ENCODE peak calls at places on chromosomes 16 and 17, in five cellular contexts. V is colonic mucosa, S is fibroblast of lung, Y is Karpas-422, W is IMR-90. L is an unnamed sample. For H3K27me3, the result is how much of the 10 kb centered on the place peaks cover.

GRCh38 chr16:48161906-48162305 is 6.1 kb upstream of the ABCC12 start:
- DNase-seq in V (no peak), S (no peak), Y (peak), W (no peak), L (no peak)

GRCh38 chr17:77611791-77612466 is 346.6 kb upstream of the TNRC6C start:
- DNase-seq in V (no peak), S (no peak), Y (no peak), W (no peak), L (no peak)

GRCh38 chr16:588639-588888 is 1.3 kb upstream of the RAB40C start:
- DNase-seq in V (no peak), S (peak), Y (peak), W (peak), L (no peak)

GRCh38 chr16:23119570-23119969 is 29.7 kb downstream of the USP31 start:
- DNase-seq in V (no peak), S (peak), Y (no peak), W (peak), L (no peak)

GRCh38 chr17:68591583-68591982 is 9.6 kb downstream of the FAM20A start:
- DNase-seq in V (no peak), S (no peak), Y (no peak), W (no peak), L (no peak)

GRCh38 chr16:84618428-84619102 is 687 bp upstream of the COTL1 start:
- DNase-seq in V (no peak), S (peak), Y (peak), W (peak), L (peak)

GRCh38 chr16:74224828-74225227 is 71.8 kb upstream of the PSMD7 start:
- DNase-seq in V (no peak), S (peak), Y (no peak), W (peak), L (no peak)

GRCh38 chr17:79413591-79413990 is 197.3 kb downstream of the RBFOX3 start:
- DNase-seq in V (no peak), S (no peak), Y (no peak), W (no peak), L (no peak)

GRCh38 chr17:30405161-30405560 is 26.4 kb downstream of the CPD start:
- DNase-seq in V (no peak), S (peak), Y (no peak), W (no peak), L (no peak)

GRCh38 chr16:31382485-31383161 is 10.5 kb upstream of the ITGAD start:
- DNase-seq in V (peak), S (peak), Y (peak), W (peak), L (peak)

GRCh38 chr17:19304209-19304608 is 58.3 kb downstream of the B9D1 start:
- DNase-seq in V (peak), S (peak), Y (peak), W (peak), L (no peak)

GRCh38 chr17:53344778-53345177 is 477.9 kb upstream of the KIF2B start:
- DNase-seq in V (peak), S (no peak), Y (no peak), W (no peak), L (no peak)

GRCh38 chr16:83501481-83501880 is 306.3 kb upstream of the HSBP1 start:
- DNase-seq in V (no peak), S (no peak), Y (peak), W (no peak), L (no peak)

GRCh38 chr17:29677139-29677834 is 54.6 kb upstream of the CORO6 start:
- DNase-seq in V (no peak), S (no peak), Y (no peak), W (no peak), L (no peak)

GRCh38 chr16:49458221-49458620 is 84.6 kb downstream of the C16orf78 start:
- DNase-seq in V (peak), S (no peak), Y (no peak), W (no peak), L (no peak)

GRCh38 chr17:37191219-37191618 is 184.6 kb upstream of the C17orf78 start:
- DNase-seq in V (no peak), S (peak), Y (no peak), W (peak), L (no peak)

GRCh38 chr16:90081606-90081970 is 4.5 kb upstream of the PRDM7 start:
- DNase-seq in V (no peak), S (no peak), Y (no peak), W (no peak), L (no peak)

GRCh38 chr17:9839433-9839832 is 13.7 kb downstream of the GLP2R start:
- DNase-seq in V (no peak), S (peak), Y (no peak), W (peak), L (no peak)

GRCh38 chr16:10609410-10609774 is 29.0 kb upstream of the EMP2 start:
- DNase-seq in V (no peak), S (peak), Y (no peak), W (peak), L (no peak)

GRCh38 chr17:34254651-34255380 is at the start of gene CCL2:
- DNase-seq in V (peak), S (peak), Y (no peak), W (peak), L (peak)

GRCh38 chr16:31177136-31177535 is 2.8 kb upstream of the FUS start:
- DNase-seq in V (no peak), S (peak), Y (peak), W (peak), L (no peak)

GRCh38 chr16:19868421-19868820 is 16.2 kb downstream of the GPRC5B start:
- DNase-seq in V (no peak), S (no peak), Y (no peak), W (no peak), L (no peak)

GRCh38 chr16:1953734-1954133 is 755 bp downstream of the RPL3L start:
- DNase-seq in V (no peak), S (no peak), Y (no peak), W (no peak), L (no peak)

GRCh38 chr16:56316545-56316944 is 108.8 kb downstream of the AMFR start:
- DNase-seq in V (no peak), S (no peak), Y (no peak), W (no peak), L (no peak)

GRCh38 chr17:50090971-50091950 is 3.9 kb upstream of the PDK2 start:
- DNase-seq in V (no peak), S (no peak), Y (no peak), W (no peak), L (no peak)

GRCh38 chr17:57370051-57370581 is 113.8 kb downstream of the MSI2 start:
- DNase-seq in V (no peak), S (peak), Y (no peak), W (peak), L (no peak)

GRCh38 chr16:59886021-59886420 is 1151.9 kb upstream of the GOT2 start:
- DNase-seq in V (no peak), S (peak), Y (no peak), W (peak), L (no peak)

GRCh38 chr16:6146874-6147425 is 1049.4 kb upstream of the EEF2KMT start:
- DNase-seq in V (no peak), S (no peak), Y (peak), W (no peak), L (peak)

GRCh38 chr17:79573196-79573929 is 37.5 kb downstream of the RBFOX3 start:
- DNase-seq in V (no peak), S (peak), Y (no peak), W (no peak), L (no peak)

GRCh38 chr17:28725166-28725659 is 820 bp downstream of the TLCD1 start:
- DNase-seq in V (peak), S (peak), Y (peak), W (peak), L (no peak)

GRCh38 chr17:76614912-76615617 is 28.5 kb downstream of the ST6GALNAC1 start:
- DNase-seq in V (no peak), S (no peak), Y (no peak), W (no peak), L (no peak)

GRCh38 chr16:48250520-48251278 is 3.4 kb upstream of the ABCC11 start:
- DNase-seq in V (no peak), S (no peak), Y (no peak), W (no peak), L (no peak)

GRCh38 chr17:21301593-21302550 is 17.4 kb downstream of the MAP2K3 start:
- DNase-seq in V (no peak), S (no peak), Y (no peak), W (no peak), L (no peak)

GRCh38 chr16:53372942-53373871 is 61.1 kb upstream of the RBL2 start:
- DNase-seq in V (peak), S (no peak), Y (no peak), W (no peak), L (peak)

GRCh38 chr16:69798466-69798865 is 36.3 kb downstream of the WWP2 start:
- DNase-seq in V (no peak), S (peak), Y (no peak), W (peak), L (no peak)

GRCh38 chr17:9566067-9566466 is 9.6 kb downstream of the STX8 start:
- DNase-seq in V (no peak), S (peak), Y (no peak), W (no peak), L (no peak)

GRCh38 chr17:48544356-48545021 is 420 bp downstream of the HOXB2 start:
- DNase-seq in V (peak), S (peak), Y (no peak), W (peak), L (no peak)

GRCh38 chr16:74626741-74627416 is 20.0 kb upstream of the GLG1 start:
- DNase-seq in V (no peak), S (peak), Y (no peak), W (peak), L (no peak)

GRCh38 chr16:25140459-25140858 is 28.9 kb downstream of the LCMT1 start:
- DNase-seq in V (no peak), S (peak), Y (no peak), W (peak), L (no peak)

DNA sequence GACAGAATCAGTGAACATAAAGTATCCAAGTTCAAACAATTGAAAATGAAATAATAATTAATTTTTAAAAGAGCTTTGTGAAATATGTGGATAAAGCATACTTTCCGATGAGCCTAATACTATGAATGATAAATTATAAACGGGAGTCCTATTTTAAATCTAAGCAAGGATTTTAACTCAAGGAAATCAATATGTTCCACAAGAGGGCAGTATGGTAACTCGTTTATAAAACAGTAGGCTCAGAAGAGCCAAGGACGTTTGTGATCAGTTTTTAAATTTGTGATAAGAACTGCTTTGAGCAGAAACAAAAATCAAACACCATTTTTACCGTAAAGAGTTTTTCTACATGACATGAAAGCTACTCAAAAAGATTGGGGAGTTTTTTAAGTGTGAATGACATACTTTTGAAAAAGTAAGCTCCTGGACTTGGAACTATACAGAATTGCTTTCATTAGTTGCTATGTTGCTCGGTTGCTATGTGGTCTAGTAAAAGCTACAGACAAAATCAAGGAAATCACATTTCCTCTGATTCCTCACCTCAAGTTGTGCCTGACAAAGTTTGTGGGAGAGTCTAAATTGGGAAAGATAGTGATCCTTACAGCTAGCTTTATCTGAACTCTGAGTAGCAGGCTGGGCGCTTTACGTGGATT is 11.8 kb upstream of the TEKT1 start:
- DNase-seq in V (no peak), S (peak), Y (peak), W (peak), L (peak)
- H3K9ac ChIP-seq in V (no peak), S (no peak), Y (no peak), W (no peak), L (no peak)

GRCh38 chr17:35429702-35430101 is 2.6 kb downstream of the SLFN12 start:
- DNase-seq in V (no peak), S (no peak), Y (no peak), W (no peak), L (no peak)

GRCh38 chr17:35428229-35428628 is 4.1 kb downstream of the SLFN12 start:
- DNase-seq in V (no peak), S (no peak), Y (no peak), W (no peak), L (no peak)

GRCh38 chr17:35433075-35433894 is 985 bp upstream of the SLFN12 start:
- DNase-seq in V (peak), S (peak), Y (no peak), W (peak), L (peak)

GRCh38 chr17:35432176-35433074 is at the start of gene SLFN12:
- DNase-seq in V (peak), S (peak), Y (no peak), W (peak), L (no peak)
- H3K27me3 ChIP-seq in V (under half), S (under half), Y (under half), W (under half), L (under half)

DNA sequence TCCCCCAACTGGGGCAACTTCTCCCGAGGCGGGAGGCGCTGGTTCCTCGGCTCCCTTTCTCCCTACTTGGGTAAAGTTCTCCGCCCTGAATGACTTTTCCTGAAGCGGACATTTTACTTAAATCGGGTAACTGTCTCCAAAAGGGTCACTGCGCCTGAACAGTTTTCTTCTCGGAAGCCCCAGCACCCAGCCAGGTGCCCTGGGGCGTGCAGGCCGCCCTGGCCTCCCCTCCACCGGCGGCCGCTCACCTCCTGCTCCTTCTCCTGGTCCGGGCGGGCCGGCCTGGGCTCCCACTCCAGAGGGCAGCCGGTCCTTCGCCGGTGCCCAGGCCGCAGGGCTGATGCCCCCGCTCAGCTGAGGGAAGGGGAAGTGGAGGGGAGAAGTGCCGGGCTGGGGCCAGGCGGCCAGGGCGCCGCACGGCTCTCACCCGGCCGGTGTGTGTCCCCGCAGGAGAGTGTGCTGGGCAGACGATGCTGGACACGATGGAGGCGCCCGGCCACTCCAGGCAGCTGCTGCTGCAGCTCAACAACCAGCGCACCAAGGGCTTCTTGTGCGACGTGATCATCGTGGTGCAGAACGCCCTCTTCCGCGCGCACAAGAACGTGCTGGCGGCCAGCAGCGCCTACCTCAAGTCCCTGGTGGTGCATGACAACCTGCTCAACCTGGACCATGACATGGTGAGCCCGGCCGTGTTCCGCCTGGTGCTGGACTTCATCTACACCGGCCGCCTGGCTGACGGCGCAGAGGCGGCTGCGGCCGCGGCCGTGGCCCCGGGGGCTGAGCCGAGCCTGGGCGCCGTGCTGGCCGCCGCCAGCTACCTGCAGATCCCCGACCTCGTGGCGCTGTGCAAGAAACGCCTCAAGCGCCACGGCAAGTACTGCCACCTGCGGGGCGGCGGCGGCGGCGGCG is 1.6 kb downstream of the HIC1 start:
- DNase-seq in V (no peak), S (peak), Y (peak), W (peak), L (no peak)
- H3K9ac ChIP-seq in V (peak), S (peak), Y (peak), W (peak), L (peak)

DNA sequence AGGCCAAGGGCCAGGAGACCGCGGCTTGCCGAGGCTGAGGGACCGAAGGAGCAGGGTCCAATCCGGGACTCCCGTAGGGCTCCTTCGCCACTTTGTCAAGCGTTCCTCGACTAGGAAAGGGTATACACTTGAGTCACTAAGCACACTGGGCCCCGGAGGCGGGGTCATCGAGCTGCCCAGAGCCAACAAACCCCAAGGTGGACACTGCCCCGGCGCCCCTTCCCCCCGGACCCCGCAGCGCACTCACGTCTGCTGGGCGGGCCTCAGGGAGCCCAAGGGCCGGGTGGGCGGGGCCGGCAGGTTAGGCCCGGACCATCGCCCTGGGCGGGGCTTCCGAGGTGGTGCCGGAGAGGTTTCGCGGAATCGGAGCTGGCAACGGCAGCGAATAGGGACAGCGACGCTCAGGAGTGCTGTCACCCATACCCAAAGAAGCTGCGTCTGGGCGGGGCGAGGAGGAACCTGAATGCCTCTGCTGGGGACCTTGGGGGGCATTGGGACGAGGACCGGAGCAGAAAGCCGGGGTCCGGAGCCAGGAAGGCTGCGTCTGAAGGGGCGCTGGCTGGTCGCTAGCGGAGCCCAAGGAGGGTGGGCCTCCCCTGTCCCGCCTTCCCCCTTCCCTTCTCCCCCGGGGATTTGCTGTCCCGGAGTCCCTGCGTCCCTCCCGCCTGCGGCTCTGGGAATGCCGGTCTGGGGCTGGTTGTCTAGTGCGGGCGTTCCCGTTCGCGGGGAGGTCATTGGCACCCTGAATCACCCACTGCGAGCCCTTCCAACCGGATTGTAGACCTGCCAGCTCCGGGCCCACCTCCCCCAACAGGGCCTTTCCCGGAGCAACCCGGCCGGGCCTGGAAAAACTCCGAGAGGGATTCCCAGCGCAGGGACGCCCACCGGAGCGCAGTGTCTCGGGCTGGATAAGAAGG is 118.2 kb upstream of the SMURF2 start:
- DNase-seq in V (peak), S (peak), Y (no peak), W (no peak), L (no peak)
- H3K27me3 ChIP-seq in V (under half), S (under half), Y (under half), W (under half), L (half or more)

GRCh38 chr17:32648450-32648849 is 161.7 kb downstream of the CDK5R1 start:
- DNase-seq in V (no peak), S (no peak), Y (no peak), W (no peak), L (no peak)

GRCh38 chr17:32656851-32657250 is 170.1 kb downstream of the CDK5R1 start:
- DNase-seq in V (no peak), S (no peak), Y (no peak), W (no peak), L (no peak)

GRCh38 chr17:32658470-32659418 is 172.0 kb downstream of the CDK5R1 start:
- DNase-seq in V (no peak), S (no peak), Y (no peak), W (no peak), L (no peak)

GRCh38 chr17:32659419-32659842 is 172.6 kb downstream of the CDK5R1 start:
- DNase-seq in V (peak), S (peak), Y (peak), W (peak), L (peak)

DNA sequence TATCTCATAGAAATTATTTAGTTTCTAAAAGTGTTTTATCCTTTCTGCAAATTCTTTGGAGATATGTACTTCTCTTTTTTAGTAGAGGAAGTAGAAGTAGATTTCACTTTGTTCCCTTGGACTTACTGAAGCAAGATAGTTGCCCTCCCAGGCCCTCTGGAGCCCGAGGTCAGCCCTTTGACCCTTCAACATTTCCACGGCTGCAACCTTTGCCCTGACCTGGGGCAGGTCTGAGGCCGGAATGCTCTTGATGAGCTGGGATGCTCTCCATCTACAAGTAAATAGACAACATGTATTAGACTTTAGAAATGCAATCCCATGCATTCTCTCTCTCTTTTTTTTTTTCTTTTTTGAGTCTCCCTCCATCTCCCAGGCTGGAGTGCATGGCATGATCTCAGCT is 167.6 kb downstream of the CDK5R1 start:
- DNase-seq in V (no peak), S (no peak), Y (no peak), W (no peak), L (no peak)
- H3K9ac ChIP-seq in V (no peak), S (no peak), Y (no peak), W (no peak), L (no peak)

DNA sequence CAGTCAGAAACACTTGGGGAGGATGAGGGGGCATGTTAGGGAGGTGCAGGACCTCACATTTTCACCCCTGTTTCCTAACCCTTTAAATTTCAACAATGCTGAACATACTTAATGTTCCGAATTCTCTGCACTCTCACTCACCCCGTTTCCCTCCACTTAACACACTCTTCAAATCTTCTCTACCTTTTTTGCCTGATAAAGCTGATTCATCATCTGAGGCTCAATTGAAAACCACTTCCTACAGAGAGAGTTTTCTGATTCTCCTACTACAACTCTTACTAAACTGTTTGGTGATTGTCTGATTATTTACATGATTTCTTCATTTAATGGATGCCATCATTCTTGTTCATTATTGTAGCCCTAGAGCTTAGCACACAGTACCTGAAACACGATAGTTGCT is 42.4 kb downstream of the PCTP start:
- DNase-seq in V (no peak), S (no peak), Y (peak), W (no peak), L (no peak)
- H3K27me3 ChIP-seq in V (under half), S (under half), Y (under half), W (under half), L (under half)

L was measured in NT2/D1.